ENCODE peak calls at places on chromosomes 11 and 22, in five cellular contexts. W, K, F, A and M are unnamed samples.

GRCh38 chr11:66639066-66639813 is 737 bp downstream of the RBM4 start:
- DNase-seq in W (no peak), K (no peak), F (no peak), A (no peak), M (no peak)

GRCh38 chr22:35418088-35418487 is 18.1 kb downstream of the MCM5 start:
- DNase-seq in W (no peak), K (no peak), F (no peak), A (no peak), M (no peak)

GRCh38 chr11:118238397-118238796 is 13.6 kb upstream of the JAML start:
- DNase-seq in W (no peak), K (no peak), F (no peak), A (no peak), M (no peak)

GRCh38 chr22:46854125-46854870 is 91.8 kb downstream of the TBC1D22A start:
- DNase-seq in W (no peak), K (no peak), F (no peak), A (peak; percentile 87), M (no peak)

GRCh38 chr11:35016939-35017338 is 100.5 kb downstream of the PDHX start:
- DNase-seq in W (no peak), K (no peak), F (no peak), A (no peak), M (no peak)

GRCh38 chr11:76623884-76624419 is 46.6 kb downstream of the LRRC32 start:
- DNase-seq in W (no peak), K (no peak), F (no peak), A (no peak), M (no peak)

GRCh38 chr11:75189911-75190310 is 39.0 kb downstream of the SLCO2B1 start:
- DNase-seq in W (no peak), K (no peak), F (no peak), A (peak; percentile 27), M (no peak)

GRCh38 chr11:130131957-130132850 is 27.4 kb upstream of the ST14 start:
- DNase-seq in W (no peak), K (peak; percentile 38), F (peak; percentile 35), A (no peak), M (no peak)

GRCh38 chr11:82733444-82734119 is at the start of gene FAM181B:
- DNase-seq in W (no peak), K (peak; percentile 88), F (no peak), A (peak; percentile 76), M (no peak)